ENCODE peak calls at places on chromosome 6, in nine cellular contexts. One of them, this sample, is unnamed.

GRCh38 chr6:39896701-39897100 is 37.6 kb downstream of the MOCS1 start:
- DNase-seq in left ventricle myocardium inferior: no peak
- DNase-seq in fibroblast of lung: no peak
- DNase-seq in psoas muscle: no peak
- DNase-seq in cardiac muscle cell: no peak
- DNase-seq in BE2C: no peak
- DNase-seq in sigmoid colon: no peak
- DNase-seq in right lobe of liver: no peak
- DNase-seq in Panc1: no peak
- DNase-seq in this sample: no peak

GRCh38 chr6:100300221-100300736 is 164.4 kb downstream of the SIM1 start:
- DNase-seq in sigmoid colon: no peak
- DNase-seq in left ventricle myocardium inferior: no peak
- DNase-seq in cardiac muscle cell: peak; percentile 87
- DNase-seq in Panc1: peak; percentile 84
- DNase-seq in right lobe of liver: no peak
- DNase-seq in BE2C: no peak
- DNase-seq in fibroblast of lung: peak; percentile 99
- DNase-seq in psoas muscle: no peak
- DNase-seq in this sample: peak; percentile 99

GRCh38 chr6:110039996-110040383 is 61.9 kb downstream of the GPR6 start:
- DNase-seq in left ventricle myocardium inferior: no peak
- DNase-seq in right lobe of liver: no peak
- DNase-seq in BE2C: peak; percentile 30
- DNase-seq in cardiac muscle cell: peak; percentile 48
- DNase-seq in Panc1: peak; percentile 30
- DNase-seq in sigmoid colon: no peak
- DNase-seq in psoas muscle: no peak
- DNase-seq in fibroblast of lung: peak; percentile 12
- DNase-seq in this sample: peak; percentile 31

GRCh38 chr6:90412538-90413369 is 116.1 kb upstream of the BACH2 start:
- DNase-seq in fibroblast of lung: no peak
- DNase-seq in left ventricle myocardium inferior: no peak
- DNase-seq in sigmoid colon: no peak
- DNase-seq in right lobe of liver: no peak
- DNase-seq in Panc1: no peak
- DNase-seq in cardiac muscle cell: no peak
- DNase-seq in BE2C: no peak
- DNase-seq in psoas muscle: no peak
- DNase-seq in this sample: no peak

GRCh38 chr6:168107191-168107940 is 28.4 kb upstream of the FRMD1 start:
- DNase-seq in BE2C: no peak
- DNase-seq in right lobe of liver: peak; percentile 10
- DNase-seq in left ventricle myocardium inferior: peak; percentile 19
- DNase-seq in cardiac muscle cell: peak; percentile 32
- DNase-seq in sigmoid colon: no peak
- DNase-seq in psoas muscle: peak; percentile 53
- DNase-seq in fibroblast of lung: no peak
- DNase-seq in Panc1: no peak
- DNase-seq in this sample: peak; percentile 9

GRCh38 chr6:52834481-52834880 is 6.1 kb downstream of the GSTA5 start:
- DNase-seq in fibroblast of lung: peak; percentile 53
- DNase-seq in left ventricle myocardium inferior: no peak
- DNase-seq in cardiac muscle cell: no peak
- DNase-seq in psoas muscle: no peak
- DNase-seq in BE2C: no peak
- DNase-seq in right lobe of liver: no peak
- DNase-seq in Panc1: no peak
- DNase-seq in sigmoid colon: no peak
- DNase-seq in this sample: peak; percentile 5

GRCh38 chr6:95576621-95577316 is 566 bp upstream of the MANEA start:
- DNase-seq in Panc1: no peak
- DNase-seq in BE2C: no peak
- DNase-seq in sigmoid colon: no peak
- DNase-seq in psoas muscle: no peak
- DNase-seq in right lobe of liver: no peak
- DNase-seq in left ventricle myocardium inferior: no peak
- DNase-seq in fibroblast of lung: peak; percentile 16
- DNase-seq in cardiac muscle cell: peak; percentile 34
- DNase-seq in this sample: peak; percentile 60

GRCh38 chr6:53795702-53796450 is 1.1 kb downstream of the LRRC1 start:
- DNase-seq in psoas muscle: peak; percentile 52
- DNase-seq in BE2C: no peak
- DNase-seq in cardiac muscle cell: peak; percentile 19
- DNase-seq in Panc1: no peak
- DNase-seq in right lobe of liver: peak; percentile 27
- DNase-seq in fibroblast of lung: peak; percentile 47
- DNase-seq in left ventricle myocardium inferior: peak; percentile 29
- DNase-seq in sigmoid colon: peak; percentile 83
- DNase-seq in this sample: no peak

GRCh38 chr6:170282512-170283158 is 8.2 kb downstream of the DLL1 start:
- DNase-seq in psoas muscle: peak; percentile 34
- DNase-seq in sigmoid colon: peak; percentile 46
- DNase-seq in cardiac muscle cell: no peak
- DNase-seq in right lobe of liver: no peak
- DNase-seq in left ventricle myocardium inferior: no peak
- DNase-seq in fibroblast of lung: no peak
- DNase-seq in Panc1: no peak
- DNase-seq in BE2C: no peak
- DNase-seq in this sample: no peak

GRCh38 chr6:32149932-32150920 is 1.5 kb downstream of the PRRT1 start:
- DNase-seq in BE2C: no peak
- DNase-seq in sigmoid colon: no peak
- DNase-seq in fibroblast of lung: no peak
- DNase-seq in Panc1: no peak
- DNase-seq in psoas muscle: no peak
- DNase-seq in right lobe of liver: no peak
- DNase-seq in left ventricle myocardium inferior: no peak
- DNase-seq in cardiac muscle cell: no peak
- DNase-seq in this sample: no peak

GRCh38 chr6:99736302-99736701 is 129.7 kb downstream of the PRDM13 start:
- DNase-seq in psoas muscle: no peak
- DNase-seq in Panc1: no peak
- DNase-seq in BE2C: no peak
- DNase-seq in left ventricle myocardium inferior: no peak
- DNase-seq in cardiac muscle cell: no peak
- DNase-seq in right lobe of liver: no peak
- DNase-seq in fibroblast of lung: no peak
- DNase-seq in sigmoid colon: no peak
- DNase-seq in this sample: no peak

GRCh38 chr6:71496018-71496800 is 207.6 kb downstream of the OGFRL1 start:
- DNase-seq in sigmoid colon: no peak
- DNase-seq in BE2C: no peak
- DNase-seq in left ventricle myocardium inferior: no peak
- DNase-seq in right lobe of liver: no peak
- DNase-seq in cardiac muscle cell: peak; percentile 40
- DNase-seq in Panc1: no peak
- DNase-seq in psoas muscle: no peak
- DNase-seq in fibroblast of lung: peak; percentile 27
- DNase-seq in this sample: no peak

GRCh38 chr6:118537579-118537978 is 10.5 kb upstream of the PLN start:
- DNase-seq in BE2C: no peak
- DNase-seq in left ventricle myocardium inferior: no peak
- DNase-seq in right lobe of liver: no peak
- DNase-seq in psoas muscle: no peak
- DNase-seq in Panc1: no peak
- DNase-seq in cardiac muscle cell: peak; percentile 50
- DNase-seq in fibroblast of lung: peak; percentile 88
- DNase-seq in sigmoid colon: no peak
- DNase-seq in this sample: no peak

GRCh38 chr6:141421378-141421777 is 711.3 kb upstream of the GJE1 start:
- DNase-seq in psoas muscle: no peak
- DNase-seq in Panc1: peak; percentile 61
- DNase-seq in right lobe of liver: no peak
- DNase-seq in fibroblast of lung: peak; percentile 89
- DNase-seq in sigmoid colon: no peak
- DNase-seq in cardiac muscle cell: peak; percentile 66
- DNase-seq in BE2C: no peak
- DNase-seq in left ventricle myocardium inferior: no peak
- DNase-seq in this sample: peak; percentile 96

GRCh38 chr6:37204014-37204751 is 34.2 kb downstream of the PIM1 start:
- DNase-seq in psoas muscle: no peak
- DNase-seq in BE2C: no peak
- DNase-seq in left ventricle myocardium inferior: no peak
- DNase-seq in sigmoid colon: no peak
- DNase-seq in Panc1: no peak
- DNase-seq in fibroblast of lung: peak; percentile 46
- DNase-seq in right lobe of liver: peak; percentile 65
- DNase-seq in cardiac muscle cell: peak; percentile 71
- DNase-seq in this sample: peak; percentile 70

GRCh38 chr6:77373955-77374354 is 89.3 kb downstream of the HTR1B start:
- DNase-seq in right lobe of liver: no peak
- DNase-seq in left ventricle myocardium inferior: no peak
- DNase-seq in psoas muscle: no peak
- DNase-seq in cardiac muscle cell: no peak
- DNase-seq in sigmoid colon: no peak
- DNase-seq in Panc1: no peak
- DNase-seq in fibroblast of lung: no peak
- DNase-seq in BE2C: peak; percentile 11
- DNase-seq in this sample: no peak

DNA sequence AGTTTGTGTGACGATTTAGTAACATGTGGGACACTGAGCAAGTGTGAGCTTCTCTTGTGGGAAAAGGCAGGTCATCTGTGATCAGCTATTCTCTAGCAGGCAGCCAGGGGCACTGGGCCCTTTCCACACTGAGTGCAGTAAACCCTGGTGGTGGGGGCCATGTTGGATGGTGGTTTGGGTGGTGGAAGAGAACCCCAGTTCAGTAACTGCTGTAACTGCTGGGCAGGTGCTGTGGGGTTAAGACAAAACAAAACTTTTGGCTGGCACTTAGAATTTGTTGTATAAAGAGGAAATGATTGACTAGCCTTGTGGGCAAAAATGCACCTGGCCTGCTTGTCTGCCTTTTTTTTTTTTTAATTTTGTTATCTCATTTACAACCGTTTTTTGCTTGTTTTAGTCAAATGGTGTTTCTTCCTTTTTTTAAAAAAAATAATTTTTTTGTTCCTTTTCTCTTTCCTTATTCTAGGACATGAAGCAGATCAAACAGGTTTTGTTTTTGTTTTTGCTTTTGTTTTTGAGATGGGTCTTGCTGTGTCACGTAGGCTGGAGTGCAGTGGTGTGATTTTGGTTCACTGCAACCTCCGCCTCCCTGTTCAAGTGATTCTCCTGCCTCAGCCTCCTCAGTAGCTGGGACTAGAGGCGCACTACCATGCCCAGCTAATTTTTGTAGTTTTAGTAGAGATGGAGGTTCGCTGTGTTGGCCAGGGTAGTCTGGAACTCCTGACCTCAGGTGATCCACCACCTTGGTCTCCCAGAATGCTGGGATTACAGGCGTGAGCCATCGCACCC is 59.8 kb downstream of the IGF2R start:
- DNase-seq in sigmoid colon: no peak
- DNase-seq in cardiac muscle cell: no peak
- DNase-seq in BE2C: no peak
- DNase-seq in Panc1: no peak
- DNase-seq in right lobe of liver: no peak
- DNase-seq in psoas muscle: no peak
- DNase-seq in left ventricle myocardium inferior: no peak
- DNase-seq in fibroblast of lung: no peak
- DNase-seq in this sample: no peak
- TF ChIP-seq CTCF in sigmoid colon: no peak
- TF ChIP-seq CTCF in cardiac muscle cell: no peak
- TF ChIP-seq CTCF in BE2C: no peak
- TF ChIP-seq CTCF in Panc1: no peak
- TF ChIP-seq CTCF in right lobe of liver: no peak
- TF ChIP-seq CTCF in psoas muscle: no peak
- TF ChIP-seq CTCF in left ventricle myocardium inferior: peak; percentile 18
- TF ChIP-seq CTCF in fibroblast of lung: no peak
- TF ChIP-seq CTCF in this sample: no peak

GRCh38 chr6:15341311-15341710 is 95.4 kb downstream of the JARID2 start:
- DNase-seq in right lobe of liver: no peak
- DNase-seq in fibroblast of lung: peak; percentile 37
- DNase-seq in Panc1: no peak
- DNase-seq in psoas muscle: no peak
- DNase-seq in cardiac muscle cell: no peak
- DNase-seq in sigmoid colon: no peak
- DNase-seq in left ventricle myocardium inferior: no peak
- DNase-seq in BE2C: no peak
- DNase-seq in this sample: peak; percentile 59
- H3K4me3 ChIP-seq in right lobe of liver: no peak overlapping the region
- H3K4me3 ChIP-seq in fibroblast of lung: no peak overlapping the region
- H3K4me3 ChIP-seq in Panc1: no peak overlapping the region
- H3K4me3 ChIP-seq in psoas muscle: no peak overlapping the region
- H3K4me3 ChIP-seq in cardiac muscle cell: no peak overlapping the region
- H3K4me3 ChIP-seq in sigmoid colon: no peak overlapping the region
- H3K4me3 ChIP-seq in left ventricle myocardium inferior: no peak overlapping the region
- H3K4me3 ChIP-seq in BE2C: no peak overlapping the region
- H3K4me3 ChIP-seq in this sample: no peak overlapping the region

DNA sequence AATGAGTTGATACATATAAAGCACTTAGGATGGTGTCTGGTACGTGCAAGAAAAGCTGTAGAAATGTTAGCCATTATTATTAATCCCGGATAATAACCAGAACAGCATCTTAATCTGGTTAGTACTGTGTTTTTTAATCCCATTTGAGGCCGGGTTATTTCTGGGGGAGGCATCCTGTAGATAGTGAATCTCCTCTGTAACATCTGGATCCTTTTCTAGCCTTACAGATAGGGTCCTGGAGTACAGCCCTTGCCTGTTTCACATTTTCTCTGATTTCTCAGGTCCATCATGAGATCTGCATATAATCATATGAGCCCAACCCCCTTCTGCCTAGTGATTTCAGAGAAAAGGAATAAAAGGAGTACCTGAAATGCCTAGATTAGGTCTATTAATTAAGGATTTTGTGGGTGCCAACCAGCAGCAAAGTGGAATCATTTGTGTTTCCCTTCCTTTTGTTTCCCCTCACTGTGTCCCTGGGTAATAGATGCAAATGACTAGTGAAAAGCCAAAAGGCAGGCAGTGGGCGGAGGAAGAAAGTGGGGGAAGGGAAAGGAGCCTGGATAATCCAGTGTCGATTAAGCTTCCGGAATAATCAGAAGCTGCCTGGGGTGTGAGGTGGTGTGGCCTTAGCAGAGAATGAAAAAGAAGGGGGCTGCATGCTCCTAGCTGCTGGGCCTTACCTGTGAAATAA is 88.9 kb downstream of the SOBP start:
- DNase-seq in left ventricle myocardium inferior: no peak
- DNase-seq in psoas muscle: no peak
- DNase-seq in sigmoid colon: no peak
- DNase-seq in cardiac muscle cell: no peak
- DNase-seq in Panc1: no peak
- DNase-seq in right lobe of liver: no peak
- DNase-seq in BE2C: no peak
- DNase-seq in fibroblast of lung: no peak
- DNase-seq in this sample: no peak
- H3K36me3 ChIP-seq in left ventricle myocardium inferior: peaks cover 11% of the 10 kb centered on the region
- H3K36me3 ChIP-seq in psoas muscle: no peaks in the 10 kb centered on the region
- H3K36me3 ChIP-seq in sigmoid colon: no peaks in the 10 kb centered on the region
- H3K36me3 ChIP-seq in cardiac muscle cell: no peaks in the 10 kb centered on the region
- H3K36me3 ChIP-seq in Panc1: no peaks in the 10 kb centered on the region
- H3K36me3 ChIP-seq in right lobe of liver: no peaks in the 10 kb centered on the region
- H3K36me3 ChIP-seq in BE2C: peaks cover 9% of the 10 kb centered on the region
- H3K36me3 ChIP-seq in fibroblast of lung: no peaks in the 10 kb centered on the region
- H3K36me3 ChIP-seq in this sample: no peaks in the 10 kb centered on the region

DNA sequence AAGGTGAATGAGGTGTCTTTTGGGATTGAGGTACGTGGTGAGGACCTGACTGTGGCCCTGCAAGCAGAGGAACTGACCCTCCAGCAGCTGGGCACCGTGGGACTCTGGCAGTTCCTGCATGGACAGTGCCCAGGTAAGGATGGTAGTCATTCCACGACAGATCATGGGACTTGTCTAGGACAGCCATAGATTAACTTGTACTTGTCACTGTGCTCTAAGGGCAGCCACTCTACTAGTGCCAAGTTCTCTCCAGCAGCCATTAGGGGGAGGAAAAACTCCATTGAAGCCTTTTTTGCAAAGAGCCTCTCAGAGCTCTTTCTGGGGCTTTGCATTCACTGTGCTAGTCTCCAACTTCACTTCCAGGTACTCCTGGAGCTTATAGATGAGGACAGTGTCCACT is 20.4 kb downstream of the TAF11 start:
- DNase-seq in cardiac muscle cell: peak; percentile 11
- DNase-seq in right lobe of liver: no peak
- DNase-seq in left ventricle myocardium inferior: no peak
- DNase-seq in sigmoid colon: no peak
- DNase-seq in BE2C: no peak
- DNase-seq in psoas muscle: no peak
- DNase-seq in fibroblast of lung: no peak
- DNase-seq in Panc1: no peak
- DNase-seq in this sample: no peak
- TF ChIP-seq CTCF in cardiac muscle cell: no peak
- TF ChIP-seq CTCF in right lobe of liver: no peak
- TF ChIP-seq CTCF in left ventricle myocardium inferior: peak; percentile 47
- TF ChIP-seq CTCF in sigmoid colon: no peak
- TF ChIP-seq CTCF in BE2C: peak; percentile 15
- TF ChIP-seq CTCF in psoas muscle: no peak
- TF ChIP-seq CTCF in fibroblast of lung: no peak
- TF ChIP-seq CTCF in Panc1: peak; percentile 30
- TF ChIP-seq CTCF in this sample: no peak

This sample was measured in bronchial epithelial cell.